ENCODE peak calls at places on chromosomes 3 and 15, in ten cellular contexts. Q is NB4, T is IMR-90, C is OCI-LY7, F is coronary artery, R is upper lobe of right lung, M is choroid plexus epithelial cell, L is fibroblast of pulmonary artery, X is A549, W is left lung. K is an unnamed sample.

GRCh38 chr3:188232676-188233075 is 78.7 kb downstream of the LPP start:
- DNase-seq in Q (no peak), T (no peak), X (no peak), C (no peak), M (no peak), W (no peak), L (no peak), R (no peak), F (no peak), K (no peak)

GRCh38 chr3:140292684-140293083 is 357.7 kb downstream of the CLSTN2 start:
- DNase-seq in W (peak; percentile 53), T (no peak), R (no peak), F (no peak), X (no peak), Q (no peak), M (peak; percentile 13), L (peak; percentile 75), C (no peak), K (peak; percentile 78)

GRCh38 chr3:49841126-49841525 is 15.2 kb downstream of the TRAIP start:
- DNase-seq in R (no peak), L (peak; percentile 44), T (no peak), X (peak; percentile 31), M (peak; percentile 25), W (no peak), Q (peak; percentile 66), F (no peak), C (peak; percentile 69), K (no peak)

GRCh38 chr3:79202471-79203143 is 565.2 kb downstream of the ROBO1 start:
- DNase-seq in T (no peak), W (no peak), L (no peak), M (no peak), F (no peak), Q (no peak), C (no peak), X (no peak), R (no peak), K (no peak)

GRCh38 chr3:195254454-195255175 is 16.3 kb downstream of the XXYLT1 start:
- DNase-seq in X (no peak), F (no peak), C (no peak), W (no peak), M (no peak), R (no peak), T (no peak), Q (no peak), L (no peak), K (no peak)

GRCh38 chr3:187957209-187957981 is 196.6 kb upstream of the LPP start:
- DNase-seq in R (no peak), T (no peak), Q (no peak), M (peak; percentile 39), X (no peak), L (no peak), F (no peak), W (no peak), C (no peak), K (no peak)

GRCh38 chr15:91047545-91048199 is 25.3 kb upstream of the VPS33B start:
- DNase-seq in X (no peak), W (no peak), C (peak; percentile 17), M (peak; percentile 28), R (no peak), T (no peak), Q (peak; percentile 72), F (no peak), L (no peak), K (no peak)

GRCh38 chr15:50227076-50227475 is 38.5 kb downstream of the HDC start:
- DNase-seq in F (no peak), C (no peak), M (peak; percentile 53), T (peak; percentile 88), R (no peak), L (peak; percentile 17), W (no peak), X (peak; percentile 23), Q (no peak), K (peak; percentile 88)

GRCh38 chr3:122331886-122332285 is 6.8 kb downstream of the CSTA start:
- DNase-seq in C (no peak), R (no peak), M (no peak), T (no peak), W (no peak), F (no peak), X (no peak), L (no peak), Q (no peak), K (no peak)

GRCh38 chr3:187021748-187022402 is 91.5 kb downstream of the ST6GAL1 start:
- DNase-seq in X (peak; percentile 8), R (no peak), L (no peak), F (no peak), M (no peak), W (no peak), Q (no peak), T (no peak), C (peak; percentile 88), K (no peak)

GRCh38 chr3:101939391-101939790 is 90.1 kb downstream of the NFKBIZ start:
- DNase-seq in C (no peak), X (no peak), W (no peak), R (no peak), L (no peak), F (no peak), T (no peak), M (peak; percentile 26), Q (no peak), K (no peak)

GRCh38 chr3:101941253-101942039 is 92.1 kb downstream of the NFKBIZ start:
- DNase-seq in Q (no peak), M (peak; percentile 76), C (no peak), X (no peak), R (no peak), W (no peak), F (no peak), T (peak; percentile 67), L (peak; percentile 89), K (peak; percentile 56)

GRCh38 chr3:101938262-101938847 is 89.0 kb downstream of the NFKBIZ start:
- DNase-seq in Q (peak; percentile 73), C (peak; percentile 80), F (no peak), W (no peak), T (no peak), L (no peak), M (peak; percentile 27), R (no peak), X (no peak), K (no peak)

GRCh38 chr3:101942356-101942755 is 93.0 kb downstream of the NFKBIZ start:
- DNase-seq in F (no peak), T (no peak), C (peak; percentile 43), W (no peak), X (no peak), Q (peak; percentile 49), R (no peak), L (no peak), M (peak; percentile 30), K (no peak)

GRCh38 chr3:101940521-101940992 is 91.2 kb downstream of the NFKBIZ start:
- DNase-seq in T (peak; percentile 98), M (peak; percentile 98), X (peak; percentile 24), W (peak; percentile 57), C (no peak), Q (peak; percentile 79), F (no peak), L (peak; percentile 99), R (peak; percentile 71), K (peak; percentile 94)
- H3K4me3 ChIP-seq in T (peak overlapping the region; percentile 27), M (peak overlapping the region; percentile 2), X (no peak overlapping the region), W (no peak overlapping the region), C (no peak overlapping the region), Q (no peak overlapping the region), F (peak overlapping the region; percentile 0), L (peak overlapping the region; percentile 27), R (no peak overlapping the region), K (no peak overlapping the region)

DNA sequence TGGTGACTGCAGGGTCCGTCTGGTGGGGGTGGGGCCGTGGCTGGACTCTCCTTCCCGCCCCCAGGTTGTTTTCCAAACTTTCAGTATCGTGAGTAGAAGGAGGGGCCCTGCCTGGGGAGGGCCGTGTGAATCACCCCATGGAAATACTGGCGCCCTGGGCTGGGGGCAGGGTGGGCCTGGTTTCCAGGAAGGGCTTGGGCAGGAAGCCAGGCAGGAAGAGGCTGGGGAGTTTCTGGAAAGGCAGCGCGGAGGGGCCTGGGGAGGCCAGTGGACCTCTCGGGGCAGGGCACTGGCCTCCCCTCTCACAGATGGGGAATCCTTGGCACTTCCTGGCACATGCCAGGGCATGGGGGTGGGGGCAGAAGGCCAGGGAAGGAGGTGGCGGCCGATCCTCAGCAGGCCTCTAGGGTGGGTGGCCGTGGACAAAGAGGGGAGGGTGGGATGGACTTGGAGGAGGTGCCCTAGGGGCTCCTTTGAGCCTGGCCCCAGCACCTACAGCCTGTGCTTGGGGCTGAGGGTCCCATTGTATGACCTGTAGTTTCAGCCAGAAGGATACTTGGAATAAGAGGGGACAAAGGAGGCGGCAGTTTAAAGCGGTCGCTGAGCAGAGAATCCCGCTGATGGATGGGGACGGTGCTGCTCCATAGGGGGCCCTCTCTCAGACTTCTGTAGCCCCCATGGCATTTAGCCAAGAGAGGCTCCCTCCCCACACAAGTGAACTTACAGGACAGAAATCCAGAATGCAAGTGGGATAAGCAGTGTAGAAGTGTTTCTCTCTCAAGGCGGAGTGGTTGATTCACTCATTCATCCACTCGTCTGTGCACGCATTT is 56.5 kb upstream of the GATA2 start:
- DNase-seq in R (peak; percentile 74), M (peak; percentile 78), X (no peak), F (no peak), C (no peak), W (peak; percentile 68), Q (no peak), L (peak; percentile 96), T (peak; percentile 76), K (peak; percentile 31)
- TF ChIP-seq CTCF in R (no peak), M (no peak), X (no peak), F (no peak), C (no peak), W (no peak), Q (no peak), L (no peak), T (no peak), K (no peak)

GRCh38 chr3:107620534-107620933 is 97.8 kb downstream of the BBX start:
- DNase-seq in L (no peak), R (no peak), T (no peak), Q (no peak), W (no peak), X (no peak), F (no peak), C (no peak), M (no peak), K (no peak)

GRCh38 chr3:107621465-107621864 is 98.7 kb downstream of the BBX start:
- DNase-seq in W (no peak), F (no peak), C (no peak), L (no peak), R (no peak), Q (no peak), M (no peak), X (no peak), T (no peak), K (no peak)

GRCh38 chr3:107619549-107619948 is 96.8 kb downstream of the BBX start:
- DNase-seq in X (no peak), R (no peak), T (no peak), F (no peak), C (no peak), Q (no peak), W (no peak), M (no peak), L (no peak), K (no peak)
- H3K4me3 ChIP-seq in X (no peak overlapping the region), R (no peak overlapping the region), T (no peak overlapping the region), F (no peak overlapping the region), C (no peak overlapping the region), Q (no peak overlapping the region), W (no peak overlapping the region), M (no peak overlapping the region), L (no peak overlapping the region), K (no peak overlapping the region)

DNA sequence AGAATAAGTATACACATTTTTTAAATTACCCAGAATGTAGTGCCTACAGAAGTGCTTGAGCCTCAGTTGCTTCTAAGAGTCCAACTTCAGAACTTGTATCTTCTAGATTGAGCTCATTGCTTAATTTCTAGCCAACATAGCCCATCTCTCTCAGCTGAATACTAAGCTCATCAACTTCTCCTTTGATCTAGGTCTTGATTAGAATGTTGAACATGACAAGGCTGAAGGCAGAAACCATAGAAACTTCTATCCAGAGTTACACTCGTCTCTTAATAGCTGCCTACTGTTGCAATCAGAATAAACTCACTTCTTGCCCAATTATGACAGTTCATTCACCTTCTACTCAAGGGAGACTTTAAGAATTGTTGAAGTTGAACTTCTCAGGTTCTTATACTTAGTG is 327.3 kb upstream of the THBS1 start:
- DNase-seq in M (no peak), F (no peak), T (no peak), W (no peak), C (no peak), R (no peak), Q (no peak), L (no peak), X (no peak), K (no peak)
- TF ChIP-seq CTCF in M (no peak), F (no peak), T (no peak), W (no peak), C (no peak), R (no peak), Q (no peak), L (no peak), X (no peak), K (no peak)